ENCODE peak calls at places on chromosomes 1 and 21, in eight cellular contexts. E is RWPE1, O is H9, I is right atrium auricular region, B is A673, N is body of pancreas, Q is neural progenitor cell, K is GM23248. X is an unnamed sample.

GRCh38 chr1:38662141-38662540 is 197.4 kb downstream of the RRAGC start:
- DNase-seq in O (no peak), N (no peak), E (no peak), B (no peak), K (no peak), Q (no peak), I (no peak), X (no peak)

GRCh38 chr1:28509705-28510349 is 4.0 kb downstream of the RCC1 start:
- DNase-seq in I (no peak), N (no peak), K (peak; percentile 38), B (peak; percentile 49), Q (no peak), E (no peak), O (no peak), X (no peak)

GRCh38 chr1:35980090-35980489 is 49.2 kb downstream of the AGO3 start:
- DNase-seq in E (no peak), Q (no peak), I (no peak), O (no peak), K (no peak), N (no peak), B (no peak), X (no peak)

GRCh38 chr1:89546082-89546889 is 21.7 kb downstream of the LRRC8B start:
- DNase-seq in K (peak; percentile 63), N (no peak), B (no peak), I (no peak), O (no peak), E (peak; percentile 49), Q (no peak), X (no peak)

GRCh38 chr1:40625076-40625475 is 40.4 kb downstream of the RIMS3 start:
- DNase-seq in B (peak; percentile 18), K (peak; percentile 30), E (no peak), N (peak; percentile 52), I (no peak), Q (peak; percentile 38), O (peak; percentile 41), X (peak; percentile 51)

GRCh38 chr1:201127755-201128455 is 921 bp upstream of the ASCL5 start:
- DNase-seq in E (no peak), I (no peak), N (peak; percentile 38), K (peak; percentile 23), O (no peak), B (no peak), Q (no peak), X (no peak)

GRCh38 chr1:237713886-237714285 is 176.8 kb downstream of the ZP4 start:
- DNase-seq in I (no peak), N (no peak), K (no peak), E (no peak), B (no peak), O (no peak), Q (no peak), X (no peak)

GRCh38 chr1:204494281-204495077 is at the start of gene PIK3C2B:
- DNase-seq in K (peak; percentile 91), N (peak; percentile 80), E (peak; percentile 97), I (peak; percentile 84), O (peak; percentile 82), Q (peak; percentile 96), B (peak; percentile 85), X (peak; percentile 97)

GRCh38 chr1:230002164-230002803 is 64.8 kb upstream of the GALNT2 start:
- DNase-seq in I (peak; percentile 82), B (peak; percentile 18), K (no peak), Q (peak; percentile 59), O (no peak), E (no peak), N (no peak), X (no peak)

GRCh38 chr1:26288311-26288941 is 8.5 kb downstream of the SH3BGRL3 start:
- DNase-seq in Q (no peak), I (no peak), N (no peak), B (no peak), E (no peak), O (no peak), K (peak; percentile 44), X (no peak)

GRCh38 chr1:117565745-117566455 is 39.9 kb upstream of the TENT5C start:
- DNase-seq in O (no peak), B (no peak), I (peak; percentile 46), E (no peak), K (no peak), Q (no peak), N (no peak), X (peak; percentile 82)

GRCh38 chr21:36914244-36915013 is 52.0 kb downstream of the HLCS start:
- DNase-seq in Q (no peak), B (no peak), O (no peak), N (no peak), I (peak; percentile 30), K (no peak), E (no peak), X (no peak)

GRCh38 chr1:4561213-4561612 is 93.2 kb upstream of the AJAP1 start:
- DNase-seq in B (no peak), K (no peak), O (peak; percentile 36), I (no peak), Q (peak; percentile 16), E (no peak), N (no peak), X (no peak)

GRCh38 chr1:191163621-191164020 is 686.0 kb upstream of the BRINP3 start:
- DNase-seq in K (no peak), B (no peak), E (no peak), Q (no peak), N (no peak), O (no peak), I (no peak), X (no peak)

DNA sequence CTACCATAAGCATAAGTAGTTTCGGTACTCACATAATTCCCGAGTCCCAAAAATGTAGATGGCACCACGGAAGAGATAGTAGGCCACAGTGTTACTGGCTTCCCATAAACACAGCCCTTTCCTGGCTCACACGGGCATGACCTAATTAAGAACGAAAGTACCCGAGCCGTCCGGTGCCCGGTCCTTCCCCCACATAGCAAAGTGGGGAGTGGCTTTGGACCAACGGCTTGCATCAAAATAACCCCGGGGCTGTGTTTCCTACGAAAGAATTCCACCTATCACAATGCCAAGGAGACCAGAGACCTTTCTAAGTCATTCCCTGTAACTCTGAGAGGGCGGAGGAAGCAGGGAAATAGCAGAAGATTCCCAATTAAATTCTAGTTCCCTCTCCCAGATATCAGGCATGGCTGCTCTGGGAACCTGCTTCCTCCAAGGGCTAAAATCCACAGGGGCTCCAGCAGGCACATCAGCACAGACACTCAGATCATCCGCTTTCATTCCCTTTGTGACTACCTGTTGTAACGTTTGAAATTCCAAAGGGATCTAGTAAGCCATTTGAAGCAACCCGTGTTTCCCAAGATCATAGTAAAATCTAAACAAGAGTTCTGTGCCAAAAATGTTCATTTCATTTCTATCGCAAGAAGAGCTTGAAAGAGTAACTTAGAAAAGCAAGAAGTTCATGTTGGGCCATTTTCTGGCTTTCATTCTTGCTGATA is at the start of gene TMPRSS3:
- DNase-seq in E (peak; percentile 71), O (no peak), B (no peak), N (no peak), K (no peak), I (no peak), Q (no peak), X (no peak)
- H3K27ac ChIP-seq in E (no peak within 1 kb of the TSS), O (no peak within 1 kb of the TSS), B (no peak within 1 kb of the TSS), N (no peak within 1 kb of the TSS), K (no peak within 1 kb of the TSS), I (no peak within 1 kb of the TSS), Q (no peak within 1 kb of the TSS), X (no peak within 1 kb of the TSS)

GRCh38 chr1:60899464-60899863 is 182.9 kb upstream of the NFIA start:
- DNase-seq in Q (no peak), B (no peak), O (no peak), E (no peak), K (no peak), I (no peak), N (no peak), X (no peak)

GRCh38 chr1:60897003-60897402 is 185.4 kb upstream of the NFIA start:
- DNase-seq in N (no peak), O (no peak), Q (no peak), B (no peak), K (no peak), E (no peak), I (no peak), X (no peak)

GRCh38 chr1:60898413-60898812 is 183.9 kb upstream of the NFIA start:
- DNase-seq in Q (no peak), I (no peak), K (no peak), B (no peak), N (no peak), E (no peak), O (no peak), X (no peak)

GRCh38 chr1:60895167-60896124 is 186.9 kb upstream of the NFIA start:
- DNase-seq in B (no peak), O (no peak), N (no peak), K (peak; percentile 18), I (no peak), Q (peak; percentile 63), E (no peak), X (no peak)

DNA sequence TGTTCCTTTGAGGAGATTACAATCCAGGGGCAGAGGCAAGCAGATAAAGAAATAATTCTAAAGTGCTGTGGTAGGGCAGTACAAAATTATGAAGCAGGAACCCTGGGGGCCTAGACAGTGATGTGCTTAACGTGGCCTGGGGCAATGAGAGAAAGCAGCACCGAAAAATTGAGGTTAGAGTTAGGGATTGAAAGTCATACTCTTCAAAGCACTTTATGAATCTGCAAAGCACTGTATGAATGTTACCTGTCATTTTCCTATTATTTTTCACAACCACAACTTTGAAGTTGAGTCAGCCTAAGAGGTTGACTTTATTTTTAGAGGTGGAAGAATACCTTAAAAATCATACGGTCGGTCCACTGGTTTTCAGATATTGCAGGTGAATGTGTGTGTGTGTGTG is 183.4 kb upstream of the NFIA start:
- DNase-seq in B (no peak), N (no peak), O (no peak), Q (no peak), E (no peak), I (no peak), K (no peak), X (no peak)
- H3K27ac ChIP-seq in B (no peak overlapping the region), N (no peak overlapping the region), O (no peak overlapping the region), Q (no peak overlapping the region), E (no peak overlapping the region), I (peak overlapping the region; percentile 79), K (no peak overlapping the region), X (no peak overlapping the region)

GRCh38 chr1:197890936-197891335 is 11.5 kb upstream of the C1orf53 start:
- DNase-seq in N (no peak), I (no peak), O (no peak), B (no peak), E (no peak), K (no peak), Q (peak; percentile 4), X (no peak)

GRCh38 chr1:197896301-197896700 is 6.1 kb upstream of the C1orf53 start:
- DNase-seq in B (no peak), K (no peak), Q (no peak), N (no peak), E (no peak), O (no peak), I (no peak), X (no peak)

GRCh38 chr1:197892684-197893083 is 9.7 kb upstream of the C1orf53 start:
- DNase-seq in N (no peak), B (no peak), O (no peak), K (no peak), E (no peak), Q (no peak), I (no peak), X (no peak)
- H3K27ac ChIP-seq in N (no peak overlapping the region), B (no peak overlapping the region), O (no peak overlapping the region), K (no peak overlapping the region), E (no peak overlapping the region), Q (no peak overlapping the region), I (no peak overlapping the region), X (no peak overlapping the region)

DNA sequence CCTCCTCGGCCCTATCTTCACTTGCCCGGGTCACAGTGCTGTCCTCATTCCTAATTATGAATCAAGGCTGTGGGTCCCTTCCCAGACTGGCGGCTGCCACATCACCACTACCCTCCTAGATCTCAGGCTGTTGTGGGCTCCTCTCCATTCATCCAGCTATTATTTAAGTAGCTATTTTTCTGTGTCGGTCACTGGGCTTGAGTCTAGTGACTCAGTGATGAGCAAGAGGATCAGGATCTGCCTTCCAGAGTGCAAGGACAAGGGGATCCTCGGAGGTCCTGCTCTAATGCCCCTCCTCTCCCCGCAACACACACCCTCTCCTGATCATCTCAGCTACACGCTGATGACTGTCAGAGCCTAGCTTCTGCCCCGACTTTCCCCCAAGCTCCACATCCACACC is 34.1 kb downstream of the CDCP2 start:
- DNase-seq in B (no peak), I (no peak), E (peak; percentile 58), O (no peak), N (no peak), K (peak; percentile 93), Q (no peak), X (no peak)
- H3K27ac ChIP-seq in B (no peak overlapping the region), I (no peak overlapping the region), E (no peak overlapping the region), O (no peak overlapping the region), N (no peak overlapping the region), K (peak overlapping the region; percentile 78), Q (no peak overlapping the region), X (no peak overlapping the region)